ENCODE peak calls at places on chromosomes 5 and 9, in ten cellular contexts. P, B, Y, F, Z, J, U, O, D and X are unnamed samples.

GRCh38 chr9:126591083-126591482 is 22.6 kb upstream of the LMX1B start:
- DNase-seq in B (peak; percentile 53), Z (no peak), Y (no peak), F (no peak), J (no peak), U (peak; percentile 48), D (no peak), P (no peak), O (no peak), X (no peak)

GRCh38 chr5:75685141-75685540 is 32.1 kb downstream of the POC5 start:
- DNase-seq in Y (no peak), Z (no peak), D (no peak), J (no peak), O (no peak), B (no peak), U (no peak), P (no peak), F (no peak), X (no peak)

GRCh38 chr5:1658665-1659064 is 134.9 kb upstream of the LPCAT1 start:
- DNase-seq in U (no peak), B (no peak), F (no peak), J (no peak), P (no peak), D (no peak), O (no peak), Y (no peak), Z (no peak), X (no peak)

GRCh38 chr9:136086951-136087740 is 7.9 kb downstream of the NACC2 start:
- DNase-seq in F (no peak), O (no peak), P (no peak), U (no peak), Y (no peak), B (no peak), J (no peak), D (no peak), Z (no peak), X (no peak)

GRCh38 chr5:9015250-9015936 is 530.5 kb downstream of the SEMA5A start:
- DNase-seq in D (no peak), Z (no peak), F (no peak), J (no peak), U (peak; percentile 63), B (no peak), O (no peak), P (peak; percentile 51), Y (peak; percentile 72), X (no peak)

GRCh38 chr5:122741681-122742080 is 33.2 kb upstream of the SNX2 start:
- DNase-seq in Z (no peak), B (peak; percentile 13), O (no peak), F (no peak), U (no peak), P (no peak), J (no peak), D (no peak), Y (peak; percentile 13), X (no peak)

GRCh38 chr5:74762599-74762998 is 4.3 kb downstream of the GFM2 start:
- DNase-seq in Z (no peak), B (peak; percentile 97), J (no peak), O (no peak), P (peak; percentile 97), D (peak; percentile 22), U (no peak), F (no peak), Y (peak; percentile 17), X (no peak)

GRCh38 chr9:128911529-128912035 is 9.2 kb upstream of the PHYHD1 start:
- DNase-seq in U (no peak), J (no peak), Y (peak; percentile 76), D (peak; percentile 80), B (no peak), P (peak; percentile 53), O (no peak), F (no peak), Z (no peak), X (no peak)

GRCh38 chr5:174097486-174098185 is 52.1 kb downstream of the NSG2 start:
- DNase-seq in U (no peak), F (no peak), P (no peak), D (no peak), B (peak; percentile 84), Y (no peak), O (no peak), J (no peak), Z (no peak), X (no peak)

GRCh38 chr9:114287001-114287762 is 35.7 kb upstream of the ORM1 start:
- DNase-seq in F (peak; percentile 13), O (no peak), U (no peak), P (no peak), B (no peak), Z (no peak), Y (no peak), J (no peak), D (no peak), X (no peak)

GRCh38 chr9:127204771-127205470 is 59.7 kb upstream of the GARNL3 start:
- DNase-seq in D (peak; percentile 31), Z (no peak), U (peak; percentile 67), Y (peak; percentile 54), B (peak; percentile 36), F (no peak), P (no peak), O (no peak), J (no peak), X (no peak)

GRCh38 chr5:9361835-9362234 is 184.0 kb downstream of the SEMA5A start:
- DNase-seq in D (peak; percentile 54), B (peak; percentile 46), J (no peak), F (no peak), U (peak; percentile 94), O (no peak), Y (no peak), P (no peak), Z (peak; percentile 72), X (peak; percentile 2)

GRCh38 chr9:101397746-101398334 is 578 bp downstream of the MRPL50 start:
- DNase-seq in B (no peak), Y (no peak), U (peak; percentile 35), F (no peak), P (no peak), Z (no peak), O (no peak), J (no peak), D (peak; percentile 32), X (no peak)

GRCh38 chr9:128902351-128903078 is 18.3 kb upstream of the PHYHD1 start:
- DNase-seq in O (no peak), B (peak; percentile 74), J (peak; percentile 52), D (no peak), Z (peak; percentile 81), F (no peak), P (no peak), Y (no peak), U (no peak), X (peak; percentile 65)

GRCh38 chr5:78541058-78541624 is 107.4 kb downstream of the LHFPL2 start:
- DNase-seq in B (no peak), O (no peak), D (no peak), F (no peak), P (no peak), U (no peak), J (no peak), Y (no peak), Z (no peak), X (no peak)

GRCh38 chr9:6557883-6558282 is 87.6 kb downstream of the GLDC start:
- DNase-seq in Y (no peak), O (no peak), B (no peak), U (no peak), P (no peak), D (no peak), Z (no peak), J (no peak), F (no peak), X (no peak)

GRCh38 chr5:68544656-68545565 is 329.4 kb downstream of the PIK3R1 start:
- DNase-seq in B (no peak), D (no peak), F (no peak), J (no peak), Y (no peak), O (no peak), P (peak; percentile 49), Z (no peak), U (peak; percentile 99), X (no peak)

GRCh38 chr5:38396766-38397165 is 138.4 kb downstream of the EGFLAM start:
- DNase-seq in O (no peak), U (no peak), B (no peak), P (no peak), Z (no peak), Y (no peak), F (no peak), J (no peak), D (no peak), X (no peak)

GRCh38 chr5:14807471-14807870 is 64.1 kb downstream of the ANKH start:
- DNase-seq in P (no peak), J (no peak), F (no peak), B (no peak), U (no peak), Y (no peak), D (no peak), Z (no peak), O (no peak), X (no peak)